ENCODE peak calls at places on chromosomes 12 and 14, in four cellular contexts. A is GM20000, I is H9, O is astrocyte of the spinal cord. H is an unnamed sample.

GRCh38 chr12:98352218-98352811 is 163.1 kb upstream of the TMPO start:
- DNase-seq in A (no peak), I (no peak), O (peak), H (no peak)

GRCh38 chr12:62861157-62861535 is 73.8 kb downstream of the PPM1H start:
- DNase-seq in A (no peak), I (no peak), O (no peak), H (no peak)

GRCh38 chr14:102234331-102235264 is 70.4 kb downstream of the MOK start:
- DNase-seq in A (no peak), I (no peak), O (no peak), H (no peak)

GRCh38 chr12:1644523-1645438 is 15.8 kb downstream of the WNT5B start:
- DNase-seq in A (no peak), I (no peak), O (peak), H (no peak)

GRCh38 chr12:90122716-90123115 is 414.1 kb upstream of the ATP2B1 start:
- DNase-seq in A (no peak), I (no peak), O (no peak), H (no peak)

GRCh38 chr14:51846631-51847488 is 13.6 kb upstream of the GNG2 start:
- DNase-seq in A (peak), I (peak), O (peak), H (peak)

GRCh38 chr12:62522984-62523383 is 56.4 kb downstream of the MON2 start:
- DNase-seq in A (no peak), I (no peak), O (no peak), H (no peak)

GRCh38 chr12:92987362-92987761 is 58.3 kb upstream of the EEA1 start:
- DNase-seq in A (no peak), I (no peak), O (peak), H (peak)

GRCh38 chr14:75113932-75114539 is 12.8 kb downstream of the NEK9 start:
- DNase-seq in A (no peak), I (no peak), O (no peak), H (no peak)

GRCh38 chr14:50980451-50980850 is 36.2 kb upstream of the PYGL start:
- DNase-seq in A (no peak), I (no peak), O (no peak), H (no peak)

GRCh38 chr14:42893183-42893582 is 1286.5 kb downstream of the LRFN5 start:
- DNase-seq in A (no peak), I (no peak), O (no peak), H (no peak)

GRCh38 chr12:100576311-100577036 is 3.0 kb downstream of the GAS2L3 start:
- DNase-seq in A (no peak), I (no peak), O (peak), H (no peak)

DNA sequence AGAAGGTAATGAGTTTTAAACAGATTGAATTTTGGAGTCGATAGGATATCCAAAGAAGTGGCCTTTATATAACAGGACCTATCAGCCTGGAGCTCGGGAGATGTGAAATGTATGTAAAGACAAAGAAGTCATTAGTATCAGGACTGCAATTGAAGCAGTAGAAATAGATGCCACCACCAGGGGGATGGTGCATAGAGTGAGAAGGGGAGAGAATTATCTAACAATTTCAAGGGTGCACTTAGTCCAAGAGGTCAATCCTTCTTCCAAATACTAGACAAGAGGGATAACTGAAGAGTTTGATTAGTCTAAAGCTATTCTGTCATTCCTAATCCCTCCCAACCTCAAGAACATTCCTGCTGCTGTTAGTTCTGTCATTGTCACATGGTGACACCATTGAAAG is 127.8 kb downstream of the CFAP54 start:
- DNase-seq in A (no peak), I (no peak), O (no peak), H (no peak)
- TF ChIP-seq CTCF in A (no peak), I (peak), O (peak), H (peak)

GRCh38 chr12:106274012-106274411 is 26.2 kb upstream of the CKAP4 start:
- DNase-seq in A (no peak), I (no peak), O (no peak), H (no peak)
- TF ChIP-seq CTCF in A (no peak), I (no peak), O (no peak), H (no peak)

GRCh38 chr14:34766060-34766459 is 51.7 kb upstream of the CFL2 start:
- DNase-seq in A (no peak), I (no peak), O (no peak), H (no peak)
- TF ChIP-seq CTCF in A (peak), I (peak), O (peak), H (peak)

DNA sequence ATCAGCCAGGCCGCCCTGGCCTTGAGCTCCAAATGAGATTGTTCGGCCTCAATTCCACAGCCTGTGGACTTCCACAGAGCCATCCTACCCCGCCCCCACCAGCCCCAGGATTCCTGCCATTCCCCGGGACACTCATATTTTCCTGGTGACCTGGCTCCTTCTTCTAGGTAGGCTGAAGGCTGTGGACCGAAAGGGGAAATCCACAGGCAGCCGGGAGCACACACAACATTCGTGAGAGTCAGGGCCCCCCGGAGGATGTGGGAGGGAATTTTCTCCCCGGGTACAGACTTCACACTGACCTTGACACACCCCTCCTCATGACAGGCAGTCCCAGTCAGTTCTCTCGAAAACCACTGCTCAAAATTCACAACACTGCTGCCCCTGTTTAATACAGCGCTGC is 39.9 kb downstream of the RIN3 start:
- DNase-seq in A (no peak), I (no peak), O (peak), H (no peak)
- TF ChIP-seq CTCF in A (no peak), I (peak), O (peak), H (no peak)

GRCh38 chr12:6181166-6181565 is 19.0 kb upstream of the CD9 start:
- DNase-seq in A (no peak), I (no peak), O (no peak), H (no peak)

GRCh38 chr12:6177593-6178358 is 22.4 kb upstream of the CD9 start:
- DNase-seq in A (no peak), I (no peak), O (no peak), H (no peak)

GRCh38 chr12:6181583-6182278 is 18.5 kb upstream of the CD9 start:
- DNase-seq in A (no peak), I (peak), O (peak), H (no peak)

GRCh38 chr12:6180300-6181051 is 19.7 kb upstream of the CD9 start:
- DNase-seq in A (no peak), I (peak), O (peak), H (no peak)

DNA sequence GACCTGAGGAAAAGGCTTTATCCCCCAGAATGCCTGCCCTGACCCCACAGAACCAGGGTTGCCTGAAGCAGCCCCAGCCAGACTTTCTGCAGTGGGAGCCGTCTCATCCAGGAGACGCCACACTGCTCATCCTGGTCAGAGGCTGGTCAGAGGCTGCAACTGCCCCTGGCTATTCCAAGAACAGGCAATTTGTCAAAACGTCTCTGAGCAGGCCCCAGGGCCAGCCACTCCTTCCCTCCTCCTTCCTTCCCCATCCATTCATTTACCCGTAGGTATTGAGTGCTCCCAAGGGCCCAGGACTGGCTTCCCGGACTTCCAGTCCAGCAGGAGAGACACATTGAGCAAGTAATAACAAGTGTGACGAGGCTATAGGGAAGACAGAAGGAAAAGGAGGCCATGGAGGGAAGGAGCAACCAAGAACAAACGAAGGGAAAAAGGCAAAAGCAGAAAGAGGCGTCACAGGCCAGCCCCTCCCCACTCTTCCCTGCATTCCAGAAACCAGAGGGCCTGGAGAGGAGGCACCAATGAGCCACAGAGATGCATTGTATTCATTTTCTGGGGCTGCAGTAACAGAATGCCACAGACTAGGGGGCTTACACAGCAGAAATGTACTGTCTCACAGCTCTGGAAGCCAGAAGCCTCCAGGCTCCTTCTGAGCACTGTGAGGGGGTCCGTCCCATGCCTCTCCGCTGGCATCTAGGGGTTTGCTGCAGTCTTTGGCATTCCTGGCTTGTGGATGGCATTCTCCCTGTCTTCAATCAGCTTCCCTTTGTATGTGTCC is 21.0 kb upstream of the CD9 start:
- DNase-seq in A (no peak), I (peak), O (peak), H (no peak)
- TF ChIP-seq CTCF in A (no peak), I (peak), O (peak), H (no peak)

GRCh38 chr12:48982397-48983080 is 4.4 kb downstream of the WNT1 start:
- DNase-seq in A (no peak), I (no peak), O (no peak), H (no peak)

GRCh38 chr12:48980389-48980952 is 2.3 kb downstream of the WNT1 start:
- DNase-seq in A (peak), I (peak), O (no peak), H (no peak)

GRCh38 chr12:48981757-48982157 is 3.6 kb downstream of the WNT1 start:
- DNase-seq in A (no peak), I (no peak), O (no peak), H (no peak)

GRCh38 chr12:48979602-48980388 is 1.7 kb downstream of the WNT1 start:
- DNase-seq in A (peak), I (peak), O (no peak), H (no peak)

DNA sequence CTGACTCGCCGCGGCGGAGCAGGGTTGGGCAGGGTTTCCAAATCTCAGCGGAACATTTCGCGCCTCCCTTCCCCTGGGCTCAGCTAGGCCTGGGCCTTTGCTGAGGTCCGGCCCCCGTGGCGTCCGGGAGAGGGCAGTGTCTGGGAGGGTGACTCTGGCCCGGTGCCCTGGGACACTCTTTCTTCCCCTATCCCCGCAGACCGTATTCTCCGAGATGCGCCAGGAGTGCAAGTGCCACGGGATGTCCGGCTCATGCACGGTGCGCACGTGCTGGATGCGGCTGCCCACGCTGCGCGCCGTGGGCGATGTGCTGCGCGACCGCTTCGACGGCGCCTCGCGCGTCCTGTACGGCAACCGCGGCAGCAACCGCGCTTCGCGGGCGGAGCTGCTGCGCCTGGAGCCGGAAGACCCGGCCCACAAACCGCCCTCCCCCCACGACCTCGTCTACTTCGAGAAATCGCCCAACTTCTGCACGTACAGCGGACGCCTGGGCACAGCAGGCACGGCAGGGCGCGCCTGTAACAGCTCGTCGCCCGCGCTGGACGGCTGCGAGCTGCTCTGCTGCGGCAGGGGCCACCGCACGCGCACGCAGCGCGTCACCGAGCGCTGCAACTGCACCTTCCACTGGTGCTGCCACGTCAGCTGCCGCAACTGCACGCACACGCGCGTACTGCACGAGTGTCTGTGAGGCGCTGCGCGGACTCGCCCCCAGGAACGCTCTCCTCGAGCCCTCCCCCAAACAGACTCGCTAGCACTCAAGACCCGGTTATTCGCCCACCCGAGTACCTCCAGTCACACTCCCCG is 3.0 kb downstream of the WNT1 start:
- DNase-seq in A (peak), I (no peak), O (no peak), H (no peak)
- TF ChIP-seq CTCF in A (no peak), I (peak), O (no peak), H (no peak)

H was measured in GM12864.